ENCODE peak calls at places on chromosome 16, in six cellular contexts. One of them, this sample, is unnamed.

GRCh38 chr16:51719376-51719775 is 568.3 kb upstream of the SALL1 start:
- DNase-seq in nucleus accumbens: no peak
- DNase-seq in tibial artery: no peak
- DNase-seq in left kidney: no peak
- DNase-seq in thoracic aorta: no peak
- DNase-seq in MV-4-11: no peak
- DNase-seq in this sample: no peak

GRCh38 chr16:19008245-19008644 is 24.5 kb downstream of the TMC7 start:
- DNase-seq in thoracic aorta: no peak
- DNase-seq in tibial artery: no peak
- DNase-seq in nucleus accumbens: peak; percentile 8
- DNase-seq in MV-4-11: no peak
- DNase-seq in left kidney: no peak
- DNase-seq in this sample: peak; percentile 80

GRCh38 chr16:87507351-87508069 is 14.7 kb upstream of the ZCCHC14 start:
- DNase-seq in tibial artery: no peak
- DNase-seq in thoracic aorta: no peak
- DNase-seq in left kidney: peak; percentile 48
- DNase-seq in nucleus accumbens: no peak
- DNase-seq in MV-4-11: peak; percentile 46
- DNase-seq in this sample: no peak

GRCh38 chr16:56190903-56191806 is at the start of gene GNAO1:
- DNase-seq in MV-4-11: no peak
- DNase-seq in thoracic aorta: no peak
- DNase-seq in nucleus accumbens: peak; percentile 87
- DNase-seq in left kidney: peak; percentile 90
- DNase-seq in tibial artery: peak; percentile 52
- DNase-seq in this sample: no peak

GRCh38 chr16:81697321-81697885 is 81.7 kb upstream of the PLCG2 start:
- DNase-seq in MV-4-11: peak; percentile 47
- DNase-seq in thoracic aorta: no peak
- DNase-seq in nucleus accumbens: peak; percentile 48
- DNase-seq in tibial artery: no peak
- DNase-seq in left kidney: peak; percentile 52
- DNase-seq in this sample: peak; percentile 88

GRCh38 chr16:86519649-86520316 is 9.5 kb downstream of the FOXF1 start:
- DNase-seq in tibial artery: peak; percentile 37
- DNase-seq in thoracic aorta: no peak
- DNase-seq in MV-4-11: peak; percentile 17
- DNase-seq in nucleus accumbens: peak; percentile 43
- DNase-seq in left kidney: peak; percentile 79
- DNase-seq in this sample: peak; percentile 69

GRCh38 chr16:23064642-23065041 is 84.6 kb downstream of the USP31 start:
- DNase-seq in nucleus accumbens: no peak
- DNase-seq in left kidney: no peak
- DNase-seq in MV-4-11: peak; percentile 99
- DNase-seq in tibial artery: no peak
- DNase-seq in thoracic aorta: no peak
- DNase-seq in this sample: peak; percentile 89

GRCh38 chr16:13957197-13958078 is 37.5 kb downstream of the ERCC4 start:
- DNase-seq in nucleus accumbens: peak; percentile 39
- DNase-seq in thoracic aorta: no peak
- DNase-seq in tibial artery: peak; percentile 87
- DNase-seq in left kidney: peak; percentile 75
- DNase-seq in MV-4-11: peak; percentile 86
- DNase-seq in this sample: peak; percentile 78

GRCh38 chr16:79592150-79592549 is 8.4 kb downstream of the MAF start:
- DNase-seq in MV-4-11: no peak
- DNase-seq in left kidney: no peak
- DNase-seq in nucleus accumbens: peak; percentile 23
- DNase-seq in thoracic aorta: no peak
- DNase-seq in tibial artery: no peak
- DNase-seq in this sample: no peak

GRCh38 chr16:4373909-4374742 is 2.5 kb downstream of the VASN start:
- DNase-seq in nucleus accumbens: peak; percentile 58
- DNase-seq in MV-4-11: no peak
- DNase-seq in thoracic aorta: peak; percentile 64
- DNase-seq in left kidney: peak; percentile 93
- DNase-seq in tibial artery: peak; percentile 94
- DNase-seq in this sample: peak; percentile 29

GRCh38 chr16:68792465-68793324 is 50.6 kb upstream of the TANGO6 start:
- DNase-seq in MV-4-11: peak; percentile 54
- DNase-seq in tibial artery: no peak
- DNase-seq in thoracic aorta: no peak
- DNase-seq in left kidney: peak; percentile 24
- DNase-seq in nucleus accumbens: no peak
- DNase-seq in this sample: peak; percentile 58

GRCh38 chr16:84795338-84796053 is 24.3 kb upstream of the CRISPLD2 start:
- DNase-seq in nucleus accumbens: no peak
- DNase-seq in thoracic aorta: peak; percentile 47
- DNase-seq in tibial artery: peak; percentile 84
- DNase-seq in MV-4-11: no peak
- DNase-seq in left kidney: peak; percentile 56
- DNase-seq in this sample: no peak

GRCh38 chr16:535446-536405 is 8.2 kb downstream of the CAPN15 start:
- DNase-seq in nucleus accumbens: no peak
- DNase-seq in thoracic aorta: no peak
- DNase-seq in tibial artery: no peak
- DNase-seq in MV-4-11: peak; percentile 60
- DNase-seq in left kidney: no peak
- DNase-seq in this sample: no peak

GRCh38 chr16:19524356-19524865 is 669 bp downstream of the CCP110 start:
- DNase-seq in tibial artery: no peak
- DNase-seq in nucleus accumbens: no peak
- DNase-seq in MV-4-11: peak; percentile 60
- DNase-seq in left kidney: peak; percentile 40
- DNase-seq in thoracic aorta: no peak
- DNase-seq in this sample: peak; percentile 48

GRCh38 chr16:1338119-1338730 is 4.8 kb downstream of the BAIAP3 start:
- DNase-seq in nucleus accumbens: no peak
- DNase-seq in tibial artery: no peak
- DNase-seq in thoracic aorta: no peak
- DNase-seq in left kidney: peak; percentile 63
- DNase-seq in MV-4-11: no peak
- DNase-seq in this sample: peak; percentile 20

GRCh38 chr16:73093146-73094144 is 45.5 kb upstream of the ZFHX3 start:
- DNase-seq in MV-4-11: no peak
- DNase-seq in left kidney: no peak
- DNase-seq in nucleus accumbens: no peak
- DNase-seq in tibial artery: peak; percentile 42
- DNase-seq in thoracic aorta: peak; percentile 38
- DNase-seq in this sample: no peak

GRCh38 chr16:31502981-31503380 is 5.2 kb downstream of the RUSF1 start:
- DNase-seq in left kidney: no peak
- DNase-seq in tibial artery: no peak
- DNase-seq in nucleus accumbens: no peak
- DNase-seq in MV-4-11: no peak
- DNase-seq in thoracic aorta: no peak
- DNase-seq in this sample: no peak

GRCh38 chr16:23107117-23107516 is 42.1 kb downstream of the USP31 start:
- DNase-seq in MV-4-11: no peak
- DNase-seq in tibial artery: no peak
- DNase-seq in left kidney: no peak
- DNase-seq in nucleus accumbens: no peak
- DNase-seq in thoracic aorta: no peak
- DNase-seq in this sample: no peak

This sample was measured in OCI-M1.